ENCODE peak calls at places on chromosomes 12 and 14, in eight cellular contexts. N is testis, Y is endodermal cell, Q is transverse colon, F is uterus, S is Caco-2, W is sigmoid colon, G is OCI-LY7. B is an unnamed sample.

GRCh38 chr14:66284346-66284745 is 201.8 kb upstream of the CCDC196 start:
- DNase-seq in Q (no peak), S (no peak), W (no peak), G (no peak), Y (no peak), F (no peak), N (no peak), B (no peak)

GRCh38 chr12:132174703-132175490 is 30.6 kb downstream of the NOC4L start:
- DNase-seq in F (no peak), Y (no peak), Q (no peak), W (no peak), G (no peak), S (no peak), N (no peak), B (no peak)

GRCh38 chr12:111505601-111506036 is 93.5 kb downstream of the ATXN2 start:
- DNase-seq in F (no peak), N (no peak), Q (no peak), Y (no peak), S (no peak), G (no peak), W (no peak), B (no peak)

GRCh38 chr12:127284021-127284420 is 982.9 kb upstream of the TMEM132C start:
- DNase-seq in W (no peak), F (no peak), N (no peak), Y (no peak), G (no peak), Q (no peak), S (no peak), B (no peak)

GRCh38 chr14:55705651-55706340 is 125.8 kb downstream of the KTN1 start:
- DNase-seq in Q (no peak), Y (no peak), N (no peak), F (no peak), W (no peak), S (peak; percentile 58), G (no peak), B (no peak)

GRCh38 chr12:67534671-67535070 is 113.9 kb upstream of the DYRK2 start:
- DNase-seq in F (peak; percentile 26), S (no peak), Y (no peak), W (no peak), N (peak; percentile 56), G (no peak), Q (no peak), B (no peak)

GRCh38 chr12:77354766-77355362 is 289.5 kb upstream of the E2F7 start:
- DNase-seq in F (no peak), N (no peak), S (no peak), W (no peak), G (no peak), Y (no peak), Q (no peak), B (no peak)

GRCh38 chr14:58082491-58083098 is 69.4 kb downstream of the ARMH4 start:
- DNase-seq in Q (no peak), W (no peak), F (no peak), N (no peak), Y (no peak), G (no peak), S (no peak), B (no peak)

GRCh38 chr12:45231515-45232145 is 15.7 kb downstream of the ANO6 start:
- DNase-seq in W (no peak), G (no peak), Q (no peak), N (no peak), S (no peak), F (no peak), Y (no peak), B (no peak)

GRCh38 chr12:51351913-51352532 is 5.5 kb upstream of the CELA1 start:
- DNase-seq in N (peak; percentile 69), S (peak; percentile 52), F (no peak), Q (peak; percentile 51), G (peak; percentile 48), W (no peak), Y (peak; percentile 97), B (no peak)

GRCh38 chr12:86748874-86749273 is 492.7 kb upstream of the MGAT4C start:
- DNase-seq in S (no peak), Y (no peak), W (no peak), N (no peak), Q (no peak), G (no peak), F (no peak), B (no peak)

GRCh38 chr12:30047499-30048262 is 263.9 kb upstream of the TMTC1 start:
- DNase-seq in W (no peak), F (no peak), S (no peak), N (no peak), Y (no peak), G (no peak), Q (no peak), B (no peak)

GRCh38 chr14:83463500-83464098 is 1929.9 kb upstream of the SEL1L start:
- DNase-seq in S (peak; percentile 43), N (peak; percentile 80), Q (no peak), Y (peak; percentile 79), G (peak; percentile 63), F (no peak), W (no peak), B (no peak)

GRCh38 chr12:20653871-20654270 is 41.3 kb upstream of the SLCO1C1 start:
- DNase-seq in W (no peak), G (no peak), F (no peak), Q (no peak), Y (no peak), N (no peak), S (no peak), B (no peak)

GRCh38 chr14:100540141-100540925 is 46.9 kb downstream of the BEGAIN start:
- DNase-seq in N (peak; percentile 70), S (peak; percentile 31), Y (peak; percentile 83), W (peak; percentile 56), G (no peak), Q (no peak), F (peak; percentile 11), B (no peak)

GRCh38 chr14:70009961-70010360 is 130.7 kb downstream of the SMOC1 start:
- DNase-seq in G (no peak), N (no peak), F (no peak), Y (no peak), Q (no peak), S (no peak), W (peak; percentile 71), B (no peak)

GRCh38 chr12:101045486-101046474 is 164.3 kb downstream of the SLC5A8 start:
- DNase-seq in W (no peak), N (peak; percentile 26), G (no peak), Q (no peak), Y (no peak), S (no peak), F (no peak), B (no peak)

GRCh38 chr12:113469893-113470743 is 1.6 kb downstream of the LHX5 start:
- DNase-seq in Y (peak; percentile 68), N (no peak), W (no peak), F (no peak), G (no peak), S (no peak), Q (no peak), B (no peak)
- H3K4me3 ChIP-seq in Y (no peak overlapping the region), N (no peak overlapping the region), W (no peak overlapping the region), F (no peak overlapping the region), G (no peak overlapping the region), S (no peak overlapping the region), Q (no peak overlapping the region), B (no peak overlapping the region)

GRCh38 chr12:65189028-65189718 is 19.8 kb downstream of the LEMD3 start:
- DNase-seq in Y (no peak), Q (no peak), G (peak; percentile 59), N (no peak), W (no peak), F (no peak), S (no peak), B (peak; percentile 33)

GRCh38 chr12:65188179-65188709 is 18.9 kb downstream of the LEMD3 start:
- DNase-seq in Q (no peak), Y (no peak), W (no peak), N (no peak), F (no peak), S (no peak), G (peak; percentile 13), B (no peak)

GRCh38 chr12:65184176-65184857 is 14.9 kb downstream of the LEMD3 start:
- DNase-seq in W (no peak), F (no peak), Q (no peak), Y (no peak), G (no peak), N (no peak), S (no peak), B (no peak)

GRCh38 chr12:65184858-65185229 is 15.5 kb downstream of the LEMD3 start:
- DNase-seq in Y (no peak), N (no peak), F (no peak), G (no peak), W (no peak), S (no peak), Q (no peak), B (no peak)

DNA sequence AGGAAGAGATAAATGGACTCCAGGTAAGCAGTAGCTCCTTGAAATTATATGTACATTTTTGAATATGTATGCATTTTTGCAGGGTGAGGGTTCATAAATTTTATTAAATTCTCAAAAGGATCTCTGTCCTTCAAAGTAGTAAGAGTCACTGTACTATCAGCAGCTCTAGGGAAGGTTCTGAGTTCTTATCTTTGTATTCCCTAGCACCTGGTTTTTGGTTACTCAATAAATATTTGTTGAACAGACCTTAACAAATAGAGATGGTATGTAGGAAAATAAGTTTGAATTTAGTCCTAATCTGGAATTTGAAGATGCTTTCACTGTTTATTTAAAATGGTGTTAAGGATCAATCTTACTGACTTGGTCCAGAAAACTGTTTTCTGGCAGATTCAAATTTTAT is 18.3 kb downstream of the LEMD3 start:
- DNase-seq in Y (no peak), F (no peak), S (no peak), W (no peak), G (no peak), Q (no peak), N (no peak), B (no peak)
- TF ChIP-seq CTCF in Y (no peak), F (no peak), S (no peak), W (no peak), G (no peak), Q (no peak), N (no peak), B (no peak)

DNA sequence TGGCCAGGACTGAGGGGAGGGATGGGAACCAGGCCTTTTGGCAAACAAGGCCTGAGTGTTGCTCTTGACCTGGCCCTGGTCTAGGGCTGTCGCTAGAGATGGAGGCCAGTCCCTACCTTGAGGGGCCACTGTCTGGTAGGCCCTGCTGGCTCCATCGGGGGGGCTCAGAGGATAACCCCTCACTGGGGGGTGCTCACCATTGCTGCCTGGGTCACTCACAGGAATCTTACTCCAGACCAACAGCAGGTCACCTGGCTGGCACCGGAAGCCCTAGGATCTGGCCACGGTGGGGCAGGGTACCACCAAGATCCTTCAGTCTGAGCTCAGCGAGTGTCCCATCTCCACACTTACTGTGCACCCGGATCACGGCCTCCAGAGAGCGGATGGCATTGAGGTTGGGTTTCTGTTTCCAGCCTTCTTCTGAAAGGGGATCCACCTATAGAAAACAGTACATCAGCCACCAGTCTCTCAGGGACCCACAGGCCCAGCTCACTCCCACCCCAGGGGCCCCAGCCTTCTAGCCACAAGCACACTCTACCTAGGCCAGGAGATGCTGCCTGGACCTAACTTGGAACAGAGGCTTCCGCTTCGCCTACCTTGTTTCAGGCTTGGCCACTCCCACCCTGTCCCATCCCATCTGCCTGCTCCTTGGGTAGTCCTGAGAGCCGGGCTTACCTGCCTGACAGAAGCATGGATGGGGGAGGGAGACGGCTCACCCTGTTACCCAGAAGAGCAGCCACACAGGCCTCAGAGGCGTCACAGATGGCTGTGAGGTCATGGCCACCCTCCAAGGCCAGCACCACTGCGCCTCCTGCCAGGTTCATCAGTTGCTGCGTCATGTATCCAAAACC is 12.2 kb downstream of the SLC48A1 start:
- DNase-seq in Y (no peak), G (no peak), Q (no peak), S (no peak), N (no peak), W (peak; percentile 69), F (no peak), B (no peak)
- H3K36me3 ChIP-seq in Y (peaks cover 77% of the 10 kb centered on the region), G (peaks cover 83% of the 10 kb centered on the region), Q (no peaks in the 10 kb centered on the region), S (peaks cover 5% of the 10 kb centered on the region), N (no peaks in the 10 kb centered on the region), W (peaks cover 67% of the 10 kb centered on the region), F (no peaks in the 10 kb centered on the region), B (peaks cover 32% of the 10 kb centered on the region)

GRCh38 chr14:89428556-89429196 is 11.6 kb upstream of the FOXN3 start:
- DNase-seq in N (peak; percentile 41), G (no peak), W (peak; percentile 64), Y (peak; percentile 65), S (peak; percentile 44), Q (no peak), F (no peak), B (no peak)
- H3K4me3 ChIP-seq in N (peak overlapping the region; percentile 2), G (peak overlapping the region; percentile 67), W (no peak overlapping the region), Y (no peak overlapping the region), S (no peak overlapping the region), Q (no peak overlapping the region), F (no peak overlapping the region), B (no peak overlapping the region)